ENCODE peak calls at places on chromosome 14, in eight cellular contexts. Z is body of pancreas; B is psoas muscle; M is HCT116; G is sigmoid colon; Q is astrocyte; F is keratinocyte; C is CD8-positive, alpha-beta T cell. Y is an unnamed sample. For H3K4me1, the result is how much of the 10 kb centered on the place peaks cover.

GRCh38 chr14:91417983-91418386 is 365 bp upstream of the CCDC88C start:
- DNase-seq in Z (peak), B (peak), M (peak), G (no peak), Q (no peak), F (no peak), C (peak), Y (no peak)

GRCh38 chr14:65096323-65097089 is 5.8 kb downstream of the MAX start:
- DNase-seq in Z (no peak), B (no peak), M (no peak), G (no peak), Q (peak), F (no peak), C (no peak), Y (no peak)

GRCh38 chr14:24071144-24071697 is at the start of gene CPNE6:
- DNase-seq in Z (no peak), B (no peak), M (no peak), G (no peak), Q (no peak), F (no peak), C (no peak), Y (no peak)

GRCh38 chr14:54002653-54003052 is 46.0 kb upstream of the BMP4 start:
- DNase-seq in Z (no peak), B (no peak), M (no peak), G (no peak), Q (peak), F (no peak), C (no peak), Y (no peak)

GRCh38 chr14:101019974-101020710 is 116.6 kb upstream of the RTL1 start:
- DNase-seq in Z (peak), B (no peak), M (no peak), G (peak), Q (no peak), F (no peak), C (no peak), Y (peak)

GRCh38 chr14:89365071-89365801 is 51.8 kb downstream of the FOXN3 start:
- DNase-seq in Z (no peak), B (no peak), M (no peak), G (no peak), Q (no peak), F (no peak), C (peak), Y (peak)

GRCh38 chr14:93010543-93011541 is 87.9 kb downstream of the CHGA start:
- DNase-seq in Z (no peak), B (no peak), M (no peak), G (no peak), Q (no peak), F (no peak), C (no peak), Y (peak)

GRCh38 chr14:71403673-71404072 is 496.4 kb downstream of the PCNX1 start:
- DNase-seq in Z (no peak), B (no peak), M (peak), G (no peak), Q (no peak), F (no peak), C (peak), Y (no peak)

GRCh38 chr14:99745307-99745951 is 47.8 kb upstream of the EML1 start:
- DNase-seq in Z (no peak), B (no peak), M (no peak), G (no peak), Q (peak), F (no peak), C (no peak), Y (no peak)

GRCh38 chr14:54480830-54481562 is 7.8 kb downstream of the GMFB start:
- DNase-seq in Z (no peak), B (no peak), M (no peak), G (no peak), Q (peak), F (no peak), C (no peak), Y (no peak)

GRCh38 chr14:106039400-106039799 is 513.0 kb downstream of the TMEM121 start:
- DNase-seq in Z (peak), B (no peak), M (peak), G (no peak), Q (no peak), F (no peak), C (peak), Y (no peak)
- H3K4me1 ChIP-seq in Z (under half), B (under half), M (under half), G (under half), Q (under half), F (under half), C (under half), Y (under half)

GRCh38 chr14:68816943-68817430 is 24.1 kb upstream of the ZFP36L1 start:
- DNase-seq in Z (no peak), B (no peak), M (no peak), G (no peak), Q (no peak), F (no peak), C (no peak), Y (peak)

GRCh38 chr14:68816183-68816942 is 23.5 kb upstream of the ZFP36L1 start:
- DNase-seq in Z (peak), B (peak), M (no peak), G (peak), Q (peak), F (no peak), C (peak), Y (peak)

GRCh38 chr14:68817513-68818212 is 24.8 kb upstream of the ZFP36L1 start:
- DNase-seq in Z (no peak), B (peak), M (no peak), G (no peak), Q (no peak), F (no peak), C (no peak), Y (no peak)

GRCh38 chr14:68814376-68815287 is 21.8 kb upstream of the ZFP36L1 start:
- DNase-seq in Z (peak), B (peak), M (no peak), G (peak), Q (peak), F (no peak), C (peak), Y (peak)

DNA sequence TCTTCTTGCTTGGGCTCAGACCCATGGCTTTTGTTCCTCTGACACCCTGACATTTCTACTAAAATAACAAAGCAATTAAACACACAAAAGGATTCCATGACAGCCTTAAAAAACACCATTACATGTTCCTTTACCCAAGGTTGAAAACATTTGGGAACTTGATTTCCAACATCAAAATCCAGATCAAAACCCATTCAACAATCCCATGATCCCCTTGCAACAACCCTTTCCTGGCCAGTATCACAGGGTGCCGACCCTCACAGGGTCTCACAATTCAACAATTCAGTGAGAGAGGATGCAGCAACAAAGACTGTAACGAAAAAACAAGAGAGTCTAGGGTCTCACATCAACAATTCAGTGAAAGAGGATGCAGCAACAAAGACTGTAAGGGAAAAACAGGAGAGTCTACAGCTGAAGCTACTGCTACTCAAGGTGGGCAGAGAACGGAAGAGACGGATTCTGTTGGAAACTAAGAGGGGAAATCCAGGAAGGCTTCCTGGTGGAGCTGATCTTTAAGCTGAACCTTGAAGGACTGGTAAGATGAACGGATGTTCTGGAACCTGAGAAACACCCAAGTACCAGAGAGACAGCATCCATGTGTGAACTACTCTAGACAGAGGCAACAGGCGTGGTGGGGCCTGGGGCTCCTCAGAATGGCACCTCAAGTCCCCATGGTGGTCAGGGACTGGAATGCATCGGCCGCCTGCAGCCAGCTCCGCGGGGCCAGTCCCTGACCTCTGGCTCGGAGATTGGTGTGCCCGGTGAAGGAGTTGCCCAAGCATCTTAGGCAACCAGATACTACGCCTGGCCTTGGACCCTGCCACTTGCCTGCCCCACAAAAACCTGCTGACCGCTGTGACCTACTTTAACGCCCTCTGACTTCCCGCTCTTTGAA is 22.7 kb upstream of the ZFP36L1 start:
- DNase-seq in Z (peak), B (peak), M (no peak), G (peak), Q (no peak), F (no peak), C (no peak), Y (peak)
- H3K4me3 ChIP-seq in Z (no peak), B (peak), M (peak), G (peak), Q (peak), F (peak), C (peak), Y (peak)

GRCh38 chr14:51865953-51866747 is 5.7 kb downstream of the GNG2 start:
- DNase-seq in Z (no peak), B (no peak), M (no peak), G (no peak), Q (no peak), F (no peak), C (no peak), Y (no peak)
- H3K4me1 ChIP-seq in Z (under half), B (under half), M (under half), G (under half), Q (under half), F (under half), C (half or more), Y (under half)

GRCh38 chr14:73633115-73633514 is 11.7 kb upstream of the DNAL1 start:
- DNase-seq in Z (no peak), B (no peak), M (no peak), G (no peak), Q (no peak), F (no peak), C (no peak), Y (no peak)

GRCh38 chr14:73630009-73630780 is 14.6 kb upstream of the DNAL1 start:
- DNase-seq in Z (no peak), B (no peak), M (no peak), G (no peak), Q (no peak), F (no peak), C (no peak), Y (no peak)

GRCh38 chr14:73633517-73634332 is 11.1 kb upstream of the DNAL1 start:
- DNase-seq in Z (peak), B (peak), M (no peak), G (peak), Q (peak), F (no peak), C (peak), Y (peak)

GRCh38 chr14:73637830-73638229 is 7.0 kb upstream of the DNAL1 start:
- DNase-seq in Z (no peak), B (no peak), M (no peak), G (no peak), Q (no peak), F (no peak), C (no peak), Y (no peak)

GRCh38 chr14:73634333-73634833 is 10.4 kb upstream of the DNAL1 start:
- DNase-seq in Z (no peak), B (peak), M (no peak), G (peak), Q (no peak), F (no peak), C (no peak), Y (no peak)
- H3K4me3 ChIP-seq in Z (peak), B (peak), M (no peak), G (peak), Q (peak), F (no peak), C (peak), Y (peak)

DNA sequence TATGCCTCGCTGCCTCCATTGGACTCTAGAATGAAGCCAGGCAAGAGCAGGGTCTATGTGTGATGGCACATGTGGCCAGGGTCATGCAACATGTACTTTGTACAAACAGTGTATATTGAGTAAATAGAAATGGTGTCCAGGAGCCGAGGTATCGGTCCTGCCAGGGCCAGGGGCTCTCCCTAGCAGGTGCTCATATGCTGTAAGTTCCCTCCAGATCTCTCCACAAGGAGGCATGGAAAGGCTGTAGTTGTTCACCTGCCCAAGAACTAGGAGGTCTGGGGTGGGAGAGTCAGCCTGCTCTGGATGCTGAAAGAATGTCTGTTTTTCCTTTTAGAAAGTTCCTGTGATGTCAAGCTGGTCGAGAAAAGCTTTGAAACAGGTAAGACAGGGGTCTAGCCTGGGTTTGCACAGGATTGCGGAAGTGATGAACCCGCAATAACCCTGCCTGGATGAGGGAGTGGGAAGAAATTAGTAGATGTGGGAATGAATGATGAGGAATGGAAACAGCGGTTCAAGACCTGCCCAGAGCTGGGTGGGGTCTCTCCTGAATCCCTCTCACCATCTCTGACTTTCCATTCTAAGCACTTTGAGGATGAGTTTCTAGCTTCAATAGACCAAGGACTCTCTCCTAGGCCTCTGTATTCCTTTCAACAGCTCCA is 39.6 kb downstream of the DAD1 start:
- DNase-seq in Z (no peak), B (no peak), M (no peak), G (no peak), Q (no peak), F (no peak), C (no peak), Y (no peak)
- H3K4me1 ChIP-seq in Z (under half), B (under half), M (under half), G (under half), Q (under half), F (under half), C (half or more), Y (under half)

GRCh38 chr14:32932302-32932920 is 6.3 kb upstream of the NPAS3 start:
- DNase-seq in Z (no peak), B (no peak), M (no peak), G (no peak), Q (peak), F (no peak), C (no peak), Y (no peak)

GRCh38 chr14:32932921-32933622 is 5.6 kb upstream of the NPAS3 start:
- DNase-seq in Z (peak), B (peak), M (no peak), G (peak), Q (no peak), F (no peak), C (no peak), Y (no peak)

GRCh38 chr14:32933943-32934890 is 4.5 kb upstream of the NPAS3 start:
- DNase-seq in Z (peak), B (peak), M (no peak), G (peak), Q (peak), F (no peak), C (no peak), Y (no peak)

GRCh38 chr14:32933623-32933942 is 5.1 kb upstream of the NPAS3 start:
- DNase-seq in Z (no peak), B (no peak), M (no peak), G (no peak), Q (peak), F (no peak), C (no peak), Y (no peak)

DNA sequence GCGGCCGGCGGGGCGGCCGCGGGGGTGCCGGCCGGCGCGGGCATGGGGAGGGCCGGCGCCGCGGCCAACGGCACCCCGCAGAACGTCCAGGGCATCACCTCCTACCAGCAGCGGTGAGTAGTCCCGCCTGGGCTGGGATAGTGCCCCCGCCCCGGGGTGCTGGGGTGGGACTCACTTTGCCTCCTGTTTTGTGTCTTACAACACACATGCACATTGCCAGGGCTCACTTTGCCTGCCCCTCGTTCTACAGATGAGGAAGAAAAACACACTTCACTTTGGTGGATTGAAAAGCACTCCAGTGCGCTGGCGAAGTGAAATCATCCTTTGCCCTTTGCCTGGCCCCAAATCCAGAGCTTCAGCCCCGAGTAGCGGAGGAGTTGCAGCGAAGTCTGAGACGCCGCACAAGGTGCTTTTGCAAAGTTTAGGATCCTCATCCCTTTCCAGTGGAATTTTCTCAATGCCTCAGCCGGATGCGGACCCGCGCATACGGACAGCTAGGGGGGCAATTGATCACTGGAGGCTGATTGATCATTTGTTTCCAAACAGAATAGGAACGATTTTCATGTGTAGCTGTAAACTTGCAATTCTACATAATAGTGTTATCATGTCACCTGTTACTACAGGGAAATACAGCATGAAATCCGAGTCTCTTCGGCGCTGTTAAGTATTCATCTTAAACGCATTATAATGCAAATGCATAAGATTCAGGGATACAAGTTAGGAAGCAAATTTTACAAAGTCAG is 3.6 kb upstream of the NPAS3 start:
- DNase-seq in Z (no peak), B (no peak), M (no peak), G (peak), Q (peak), F (no peak), C (no peak), Y (no peak)
- H3K4me3 ChIP-seq in Z (no peak), B (peak), M (no peak), G (peak), Q (peak), F (no peak), C (no peak), Y (peak)

GRCh38 chr14:32367501-32367900 is 38.4 kb downstream of the AKAP6 start:
- DNase-seq in Z (no peak), B (no peak), M (no peak), G (no peak), Q (peak), F (no peak), C (no peak), Y (no peak)

GRCh38 chr14:32366995-32367394 is 37.9 kb downstream of the AKAP6 start:
- DNase-seq in Z (no peak), B (no peak), M (no peak), G (no peak), Q (peak), F (no peak), C (no peak), Y (no peak)

GRCh38 chr14:32366256-32366655 is 37.2 kb downstream of the AKAP6 start:
- DNase-seq in Z (no peak), B (no peak), M (no peak), G (no peak), Q (peak), F (no peak), C (no peak), Y (no peak)

GRCh38 chr14:32370720-32371119 is 41.6 kb downstream of the AKAP6 start:
- DNase-seq in Z (no peak), B (no peak), M (peak), G (no peak), Q (peak), F (peak), C (no peak), Y (no peak)

DNA sequence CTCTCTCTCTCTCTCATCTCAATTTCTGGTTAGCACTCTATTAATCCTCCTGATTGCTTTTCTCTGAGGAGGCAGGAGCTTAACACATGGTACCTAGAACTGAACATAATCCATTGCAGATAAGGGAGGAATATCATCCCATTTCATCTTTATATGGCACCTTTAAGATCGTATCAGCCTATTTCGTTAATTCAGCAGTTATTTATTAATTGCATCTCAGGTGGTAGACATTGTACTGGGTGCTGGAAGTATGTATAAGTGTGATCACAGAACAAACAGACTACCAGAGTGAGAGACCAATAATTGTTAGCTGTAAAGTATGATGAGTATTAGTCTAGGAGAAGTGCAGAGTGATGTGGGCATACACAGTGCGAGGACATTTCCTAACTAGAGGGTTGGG is 39.0 kb downstream of the AKAP6 start:
- DNase-seq in Z (no peak), B (no peak), M (no peak), G (no peak), Q (no peak), F (no peak), C (no peak), Y (no peak)
- H3K4me1 ChIP-seq in Z (under half), B (under half), M (under half), G (under half), Q (under half), F (half or more), C (under half), Y (under half)

GRCh38 chr14:95290769-95291440 is 28.8 kb downstream of the CLMN start:
- DNase-seq in Z (peak), B (peak), M (no peak), G (no peak), Q (no peak), F (no peak), C (no peak), Y (no peak)

GRCh38 chr14:95292660-95293425 is 26.9 kb downstream of the CLMN start:
- DNase-seq in Z (peak), B (no peak), M (no peak), G (no peak), Q (no peak), F (no peak), C (no peak), Y (no peak)

GRCh38 chr14:95290021-95290420 is 29.7 kb downstream of the CLMN start:
- DNase-seq in Z (no peak), B (no peak), M (no peak), G (no peak), Q (no peak), F (no peak), C (no peak), Y (no peak)

GRCh38 chr14:95293474-95293873 is 26.2 kb downstream of the CLMN start:
- DNase-seq in Z (no peak), B (no peak), M (no peak), G (no peak), Q (no peak), F (no peak), C (no peak), Y (no peak)

DNA sequence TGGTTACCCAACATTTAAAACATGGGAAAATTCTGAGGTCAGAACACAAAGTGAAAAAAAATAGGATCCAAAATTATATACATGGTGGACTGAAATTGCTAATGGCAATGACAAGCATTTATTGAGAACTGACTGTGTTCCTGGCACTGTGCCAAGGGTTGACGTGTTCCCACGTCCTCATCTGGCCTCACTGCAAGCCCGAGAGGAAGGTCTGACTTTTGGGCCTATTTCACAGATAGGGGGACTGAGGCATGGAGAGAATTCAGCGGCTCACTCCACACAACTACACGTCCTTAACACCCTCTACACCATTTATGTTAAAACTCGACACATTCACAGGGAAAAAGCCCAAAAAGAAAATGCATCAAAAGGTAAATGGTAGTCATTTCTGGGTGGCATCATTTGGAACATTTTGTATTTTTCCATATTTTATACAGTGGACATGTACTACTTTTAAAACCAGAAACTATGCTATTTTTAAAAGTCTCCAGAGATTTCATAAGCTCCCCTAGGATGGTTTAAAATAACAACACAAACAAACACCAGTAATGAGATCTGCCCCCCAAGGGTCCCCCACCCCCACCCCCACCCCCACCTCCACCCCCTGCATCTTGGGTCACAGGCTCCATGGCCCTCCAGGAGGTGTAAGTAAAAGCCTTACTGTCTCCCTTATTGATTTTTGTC is 27.7 kb downstream of the CLMN start:
- DNase-seq in Z (peak), B (peak), M (peak), G (peak), Q (peak), F (peak), C (no peak), Y (peak)
- H3K4me3 ChIP-seq in Z (no peak), B (no peak), M (no peak), G (no peak), Q (no peak), F (no peak), C (no peak), Y (no peak)

Y was measured in right atrium auricular region.